ENCODE peak calls at places on chromosomes 16 and 17, in six cellular contexts. One of them, this sample, is unnamed. For H3K4me1, the result is how much of the 10 kb centered on the place peaks cover.

GRCh38 chr17:44354582-44355309 is 8.9 kb downstream of the FAM171A2 start:
- DNase-seq in A549: no peak
- DNase-seq in heart left ventricle: peak
- DNase-seq in IMR-90: no peak
- DNase-seq in naive thymus-derived CD4-positive, alpha-beta T cell: peak
- DNase-seq in Peyer's patch: peak
- DNase-seq in this sample: peak

GRCh38 chr16:56726926-56727325 is 3.0 kb upstream of the NUP93 start:
- DNase-seq in A549: no peak
- DNase-seq in heart left ventricle: no peak
- DNase-seq in IMR-90: no peak
- DNase-seq in naive thymus-derived CD4-positive, alpha-beta T cell: no peak
- DNase-seq in Peyer's patch: no peak
- DNase-seq in this sample: no peak

GRCh38 chr17:37147301-37147812 is 198.6 kb downstream of the AATF start:
- DNase-seq in A549: peak
- DNase-seq in heart left ventricle: no peak
- DNase-seq in IMR-90: peak
- DNase-seq in naive thymus-derived CD4-positive, alpha-beta T cell: peak
- DNase-seq in Peyer's patch: no peak
- DNase-seq in this sample: peak

GRCh38 chr16:47129755-47130435 is 13.8 kb downstream of the NETO2 start:
- DNase-seq in A549: no peak
- DNase-seq in heart left ventricle: no peak
- DNase-seq in IMR-90: no peak
- DNase-seq in naive thymus-derived CD4-positive, alpha-beta T cell: no peak
- DNase-seq in Peyer's patch: no peak
- DNase-seq in this sample: no peak

GRCh38 chr16:86391486-86391885 is 118.8 kb upstream of the FOXF1 start:
- DNase-seq in A549: no peak
- DNase-seq in heart left ventricle: no peak
- DNase-seq in IMR-90: peak
- DNase-seq in naive thymus-derived CD4-positive, alpha-beta T cell: no peak
- DNase-seq in Peyer's patch: no peak
- DNase-seq in this sample: no peak

GRCh38 chr17:30517786-30518185 is 40.6 kb downstream of the GOSR1 start:
- DNase-seq in A549: no peak
- DNase-seq in heart left ventricle: no peak
- DNase-seq in IMR-90: no peak
- DNase-seq in naive thymus-derived CD4-positive, alpha-beta T cell: no peak
- DNase-seq in Peyer's patch: no peak
- DNase-seq in this sample: no peak

GRCh38 chr16:28820016-28820415 is 2.8 kb upstream of the ATXN2L start:
- DNase-seq in A549: no peak
- DNase-seq in heart left ventricle: no peak
- DNase-seq in IMR-90: no peak
- DNase-seq in naive thymus-derived CD4-positive, alpha-beta T cell: no peak
- DNase-seq in Peyer's patch: no peak
- DNase-seq in this sample: no peak

GRCh38 chr16:24858219-24859041 is 12.7 kb downstream of the SLC5A11 start:
- DNase-seq in A549: peak
- DNase-seq in heart left ventricle: peak
- DNase-seq in IMR-90: peak
- DNase-seq in naive thymus-derived CD4-positive, alpha-beta T cell: peak
- DNase-seq in Peyer's patch: peak
- DNase-seq in this sample: no peak

GRCh38 chr17:4901648-4902344 is 1.1 kb downstream of the CHRNE start:
- DNase-seq in A549: no peak
- DNase-seq in heart left ventricle: peak
- DNase-seq in IMR-90: no peak
- DNase-seq in naive thymus-derived CD4-positive, alpha-beta T cell: peak
- DNase-seq in Peyer's patch: no peak
- DNase-seq in this sample: no peak

GRCh38 chr17:7888184-7888920 is at the start of gene CHD3:
- DNase-seq in A549: no peak
- DNase-seq in heart left ventricle: no peak
- DNase-seq in IMR-90: peak
- DNase-seq in naive thymus-derived CD4-positive, alpha-beta T cell: peak
- DNase-seq in Peyer's patch: no peak
- DNase-seq in this sample: peak

GRCh38 chr17:17445925-17446665 is 30.7 kb upstream of the MED9 start:
- DNase-seq in A549: peak
- DNase-seq in heart left ventricle: no peak
- DNase-seq in IMR-90: peak
- DNase-seq in naive thymus-derived CD4-positive, alpha-beta T cell: no peak
- DNase-seq in Peyer's patch: no peak
- DNase-seq in this sample: no peak

GRCh38 chr17:37848690-37849616 is 75.3 kb upstream of the TBC1D3K start:
- DNase-seq in A549: peak
- DNase-seq in heart left ventricle: no peak
- DNase-seq in IMR-90: peak
- DNase-seq in naive thymus-derived CD4-positive, alpha-beta T cell: no peak
- DNase-seq in Peyer's patch: no peak
- DNase-seq in this sample: no peak

GRCh38 chr16:10256855-10257641 is 74.8 kb upstream of the GRIN2A start:
- DNase-seq in A549: peak
- DNase-seq in heart left ventricle: no peak
- DNase-seq in IMR-90: no peak
- DNase-seq in naive thymus-derived CD4-positive, alpha-beta T cell: peak
- DNase-seq in Peyer's patch: peak
- DNase-seq in this sample: peak

GRCh38 chr16:24685539-24686432 is 43.7 kb upstream of the TNRC6A start:
- DNase-seq in A549: peak
- DNase-seq in heart left ventricle: peak
- DNase-seq in IMR-90: peak
- DNase-seq in naive thymus-derived CD4-positive, alpha-beta T cell: no peak
- DNase-seq in Peyer's patch: no peak
- DNase-seq in this sample: no peak

GRCh38 chr17:1087381-1088241 is 90.7 kb downstream of the TIMM22 start:
- DNase-seq in A549: peak
- DNase-seq in heart left ventricle: peak
- DNase-seq in IMR-90: no peak
- DNase-seq in naive thymus-derived CD4-positive, alpha-beta T cell: no peak
- DNase-seq in Peyer's patch: peak
- DNase-seq in this sample: no peak

GRCh38 chr17:82101767-82102679 is 4.0 kb upstream of the FASN start:
- DNase-seq in A549: no peak
- DNase-seq in heart left ventricle: no peak
- DNase-seq in IMR-90: no peak
- DNase-seq in naive thymus-derived CD4-positive, alpha-beta T cell: no peak
- DNase-seq in Peyer's patch: no peak
- DNase-seq in this sample: no peak
- H3K4me1 ChIP-seq in A549: half or more
- H3K4me1 ChIP-seq in heart left ventricle: under half
- H3K4me1 ChIP-seq in IMR-90: under half
- H3K4me1 ChIP-seq in naive thymus-derived CD4-positive, alpha-beta T cell: under half
- H3K4me1 ChIP-seq in Peyer's patch: under half
- H3K4me1 ChIP-seq in this sample: under half

DNA sequence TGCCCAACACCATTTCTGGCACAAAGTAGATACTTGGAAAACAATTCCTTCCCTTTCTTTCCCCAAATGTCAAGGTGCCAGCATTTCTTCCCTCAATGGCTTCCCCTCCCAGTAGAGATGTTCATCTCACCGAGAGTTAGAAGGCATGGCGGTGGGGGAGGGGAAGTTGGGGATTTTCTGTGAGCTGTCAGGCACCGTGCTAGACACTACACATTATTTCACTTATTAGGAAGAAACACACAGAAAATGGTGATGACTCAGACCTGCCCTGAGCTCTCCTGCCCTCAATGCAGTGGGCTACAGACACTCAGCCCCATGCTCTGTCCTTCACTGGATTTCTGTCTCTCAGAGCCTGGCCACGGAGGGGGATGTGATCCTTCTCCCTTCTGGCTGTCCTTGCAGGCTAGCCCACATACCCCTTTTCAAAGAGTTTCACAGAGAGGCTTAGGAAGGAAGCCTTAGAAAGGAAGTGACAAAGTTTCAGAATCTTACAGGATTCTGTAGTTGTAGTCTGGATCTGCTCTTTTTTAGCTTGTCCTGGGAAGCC is 12.0 kb upstream of the CCL5 start:
- DNase-seq in A549: no peak
- DNase-seq in heart left ventricle: no peak
- DNase-seq in IMR-90: peak
- DNase-seq in naive thymus-derived CD4-positive, alpha-beta T cell: no peak
- DNase-seq in Peyer's patch: no peak
- DNase-seq in this sample: no peak
- H3K4me1 ChIP-seq in A549: under half
- H3K4me1 ChIP-seq in heart left ventricle: under half
- H3K4me1 ChIP-seq in IMR-90: under half
- H3K4me1 ChIP-seq in naive thymus-derived CD4-positive, alpha-beta T cell: half or more
- H3K4me1 ChIP-seq in Peyer's patch: under half
- H3K4me1 ChIP-seq in this sample: under half

DNA sequence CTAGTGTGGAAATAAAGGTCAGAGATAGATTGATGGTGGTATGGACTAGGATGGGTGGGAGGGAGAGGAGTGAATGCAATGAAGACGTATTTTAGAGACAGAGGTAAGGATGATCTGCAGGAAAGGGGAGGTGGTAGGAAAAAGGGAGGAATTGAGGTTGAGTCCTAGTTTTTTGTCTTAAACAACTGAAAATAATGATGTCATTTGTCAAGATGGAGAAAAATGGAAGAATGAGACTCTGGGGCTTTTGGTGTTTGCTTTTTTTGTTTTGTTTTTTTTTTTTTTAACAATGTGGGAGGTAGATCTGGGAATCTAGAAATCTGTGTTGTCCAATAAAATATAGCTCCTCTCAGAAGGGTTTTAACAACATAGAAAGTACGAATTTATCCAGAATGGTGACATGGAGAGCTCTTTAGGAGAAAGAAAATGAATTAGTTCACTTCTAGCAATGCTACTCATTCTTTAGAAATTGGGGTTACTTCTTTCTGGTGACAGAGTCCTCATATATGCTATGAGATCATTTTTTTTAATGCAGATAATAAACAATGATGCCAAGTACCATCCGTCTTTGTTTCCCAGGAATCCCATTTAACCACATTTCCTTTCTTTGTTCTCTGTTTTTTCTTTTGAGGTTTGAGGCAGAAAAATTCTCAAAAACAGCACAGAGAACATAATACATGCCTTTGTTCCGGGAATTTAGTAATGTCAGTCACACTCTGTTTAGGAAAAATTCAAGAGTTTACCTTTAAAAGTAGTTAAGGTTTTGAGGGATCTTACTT is 225.3 kb upstream of the COX10 start:
- DNase-seq in A549: no peak
- DNase-seq in heart left ventricle: no peak
- DNase-seq in IMR-90: no peak
- DNase-seq in naive thymus-derived CD4-positive, alpha-beta T cell: no peak
- DNase-seq in Peyer's patch: no peak
- DNase-seq in this sample: no peak
- H3K4me1 ChIP-seq in A549: under half
- H3K4me1 ChIP-seq in heart left ventricle: under half
- H3K4me1 ChIP-seq in IMR-90: under half
- H3K4me1 ChIP-seq in naive thymus-derived CD4-positive, alpha-beta T cell: under half
- H3K4me1 ChIP-seq in Peyer's patch: under half
- H3K4me1 ChIP-seq in this sample: under half

GRCh38 chr17:72696156-72696555 is 396.3 kb downstream of the SLC39A11 start:
- DNase-seq in A549: no peak
- DNase-seq in heart left ventricle: no peak
- DNase-seq in IMR-90: no peak
- DNase-seq in naive thymus-derived CD4-positive, alpha-beta T cell: no peak
- DNase-seq in Peyer's patch: no peak
- DNase-seq in this sample: no peak
- H3K4me1 ChIP-seq in A549: half or more
- H3K4me1 ChIP-seq in heart left ventricle: under half
- H3K4me1 ChIP-seq in IMR-90: under half
- H3K4me1 ChIP-seq in naive thymus-derived CD4-positive, alpha-beta T cell: under half
- H3K4me1 ChIP-seq in Peyer's patch: under half
- H3K4me1 ChIP-seq in this sample: under half

GRCh38 chr16:26334218-26335111 is 642.7 kb downstream of the HS3ST4 start:
- DNase-seq in A549: no peak
- DNase-seq in heart left ventricle: no peak
- DNase-seq in IMR-90: no peak
- DNase-seq in naive thymus-derived CD4-positive, alpha-beta T cell: no peak
- DNase-seq in Peyer's patch: no peak
- DNase-seq in this sample: no peak

GRCh38 chr16:26330654-26331053 is 638.9 kb downstream of the HS3ST4 start:
- DNase-seq in A549: no peak
- DNase-seq in heart left ventricle: no peak
- DNase-seq in IMR-90: no peak
- DNase-seq in naive thymus-derived CD4-positive, alpha-beta T cell: no peak
- DNase-seq in Peyer's patch: no peak
- DNase-seq in this sample: no peak

GRCh38 chr16:26335236-26335809 is 643.6 kb downstream of the HS3ST4 start:
- DNase-seq in A549: no peak
- DNase-seq in heart left ventricle: no peak
- DNase-seq in IMR-90: no peak
- DNase-seq in naive thymus-derived CD4-positive, alpha-beta T cell: no peak
- DNase-seq in Peyer's patch: no peak
- DNase-seq in this sample: no peak
- H3K4me1 ChIP-seq in A549: under half
- H3K4me1 ChIP-seq in heart left ventricle: under half
- H3K4me1 ChIP-seq in IMR-90: under half
- H3K4me1 ChIP-seq in naive thymus-derived CD4-positive, alpha-beta T cell: under half
- H3K4me1 ChIP-seq in Peyer's patch: under half
- H3K4me1 ChIP-seq in this sample: under half

GRCh38 chr17:79835953-79836951 is 3.0 kb downstream of the CBX4 start:
- DNase-seq in A549: no peak
- DNase-seq in heart left ventricle: no peak
- DNase-seq in IMR-90: peak
- DNase-seq in naive thymus-derived CD4-positive, alpha-beta T cell: no peak
- DNase-seq in Peyer's patch: peak
- DNase-seq in this sample: no peak

GRCh38 chr17:79836952-79837887 is 2.0 kb downstream of the CBX4 start:
- DNase-seq in A549: peak
- DNase-seq in heart left ventricle: peak
- DNase-seq in IMR-90: peak
- DNase-seq in naive thymus-derived CD4-positive, alpha-beta T cell: peak
- DNase-seq in Peyer's patch: peak
- DNase-seq in this sample: no peak

GRCh38 chr17:79833744-79834574 is 5.3 kb downstream of the CBX4 start:
- DNase-seq in A549: no peak
- DNase-seq in heart left ventricle: no peak
- DNase-seq in IMR-90: no peak
- DNase-seq in naive thymus-derived CD4-positive, alpha-beta T cell: no peak
- DNase-seq in Peyer's patch: no peak
- DNase-seq in this sample: no peak

GRCh38 chr17:79834575-79835469 is 4.4 kb downstream of the CBX4 start:
- DNase-seq in A549: no peak
- DNase-seq in heart left ventricle: peak
- DNase-seq in IMR-90: no peak
- DNase-seq in naive thymus-derived CD4-positive, alpha-beta T cell: peak
- DNase-seq in Peyer's patch: no peak
- DNase-seq in this sample: no peak

DNA sequence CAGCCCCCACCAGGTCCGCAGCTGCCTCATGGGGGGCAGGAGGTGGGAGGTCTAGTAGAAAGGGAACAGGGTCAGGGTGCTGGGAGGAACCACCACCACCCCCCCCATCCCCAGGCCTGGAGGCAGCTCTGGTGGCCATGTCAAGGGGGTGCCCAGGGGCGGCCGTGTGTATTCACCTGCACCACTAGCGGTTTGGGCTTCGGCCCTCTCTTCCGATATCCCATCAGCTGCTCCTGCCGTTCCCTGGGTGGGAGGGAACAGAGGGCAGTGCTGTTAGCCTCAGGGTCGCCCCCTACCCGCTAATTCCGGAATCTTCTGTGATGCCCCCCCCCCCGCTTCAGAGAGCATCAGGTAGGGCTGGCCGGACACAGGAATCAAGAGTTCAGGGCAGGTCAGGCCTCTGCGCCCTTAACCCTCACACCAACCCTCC is 3.8 kb downstream of the CBX4 start:
- DNase-seq in A549: no peak
- DNase-seq in heart left ventricle: no peak
- DNase-seq in IMR-90: no peak
- DNase-seq in naive thymus-derived CD4-positive, alpha-beta T cell: no peak
- DNase-seq in Peyer's patch: no peak
- DNase-seq in this sample: no peak
- H3K4me1 ChIP-seq in A549: half or more
- H3K4me1 ChIP-seq in heart left ventricle: half or more
- H3K4me1 ChIP-seq in IMR-90: under half
- H3K4me1 ChIP-seq in naive thymus-derived CD4-positive, alpha-beta T cell: under half
- H3K4me1 ChIP-seq in Peyer's patch: under half
- H3K4me1 ChIP-seq in this sample: half or more

This sample was measured in CD4-positive, CD25-positive, alpha-beta regulatory T cell.